ENCODE peak calls at places on chromosomes 7 and 10, in six cellular contexts. G is hepatocyte, J is astrocyte of the cerebellum, O is astrocyte of the spinal cord, K is cardiac fibroblast, X is choroid plexus epithelial cell. N is an unnamed sample.

GRCh38 chr10:117817116-117817515 is 229.6 kb downstream of the RAB11FIP2 start:
- DNase-seq in X (no peak), K (no peak), G (no peak), O (no peak), J (no peak), N (no peak)

GRCh38 chr10:5665380-5666323 is 743 bp downstream of the ASB13 start:
- DNase-seq in O (no peak), X (no peak), J (no peak), K (peak; percentile 11), G (peak; percentile 41), N (peak; percentile 19)

GRCh38 chr7:22393825-22394458 is 37.0 kb upstream of the RAPGEF5 start:
- DNase-seq in G (peak; percentile 28), J (no peak), X (no peak), K (no peak), O (no peak), N (no peak)

GRCh38 chr7:65976659-65977196 is 5.3 kb downstream of the GUSB start:
- DNase-seq in O (no peak), J (no peak), X (no peak), K (no peak), G (no peak), N (no peak)

GRCh38 chr7:149261321-149261828 is 621 bp upstream of the ZNF783 start:
- DNase-seq in J (peak; percentile 26), G (peak; percentile 32), O (peak; percentile 62), K (peak; percentile 27), X (peak; percentile 48), N (peak; percentile 44)

GRCh38 chr10:32650246-32650655 is 204.3 kb downstream of the CCDC7 start:
- DNase-seq in X (peak; percentile 1), G (no peak), J (no peak), O (no peak), K (no peak), N (no peak)

GRCh38 chr7:70416611-70417010 is 715.3 kb upstream of the GALNT17 start:
- DNase-seq in K (no peak), J (no peak), O (no peak), G (no peak), X (no peak), N (no peak)

GRCh38 chr10:69172241-69172998 is 7.6 kb upstream of the SUPV3L1 start:
- DNase-seq in X (no peak), J (no peak), G (no peak), O (no peak), K (no peak), N (no peak)

GRCh38 chr7:16967174-16967868 is 85.5 kb upstream of the AGR3 start:
- DNase-seq in X (no peak), J (peak; percentile 55), G (no peak), K (peak; percentile 88), O (peak; percentile 59), N (no peak)

GRCh38 chr10:96292971-96293909 is 11.0 kb upstream of the DNTT start:
- DNase-seq in G (peak; percentile 70), K (peak; percentile 58), X (peak; percentile 72), J (peak; percentile 15), O (peak; percentile 38), N (peak; percentile 47)
- TF ChIP-seq CTCF in G (peak; percentile 84), K (peak; percentile 49), X (peak; percentile 55), J (peak; percentile 43), O (peak; percentile 44), N (peak; percentile 45)

GRCh38 chr7:141973673-141974072 is at the start of gene TAS2R38:
- DNase-seq in G (no peak), O (no peak), K (no peak), X (no peak), J (no peak), N (no peak)

GRCh38 chr7:141975806-141976523 is 2.4 kb upstream of the TAS2R38 start:
- DNase-seq in O (peak; percentile 60), G (peak; percentile 88), X (peak; percentile 68), J (peak; percentile 29), K (peak; percentile 36), N (peak; percentile 3)

GRCh38 chr7:141978351-141978750 is 4.8 kb upstream of the TAS2R38 start:
- DNase-seq in K (no peak), O (no peak), G (no peak), X (no peak), J (no peak), N (no peak)

GRCh38 chr7:141976524-141977245 is 3.1 kb upstream of the TAS2R38 start:
- DNase-seq in K (no peak), O (no peak), J (no peak), G (no peak), X (no peak), N (no peak)

GRCh38 chr7:141974831-141975230 is 1.3 kb upstream of the TAS2R38 start:
- DNase-seq in G (peak; percentile 44), K (no peak), O (no peak), J (no peak), X (peak; percentile 21), N (no peak)
- TF ChIP-seq CTCF in G (peak; percentile 54), K (peak; percentile 18), O (peak; percentile 30), J (peak; percentile 41), X (peak; percentile 43), N (no peak)

DNA sequence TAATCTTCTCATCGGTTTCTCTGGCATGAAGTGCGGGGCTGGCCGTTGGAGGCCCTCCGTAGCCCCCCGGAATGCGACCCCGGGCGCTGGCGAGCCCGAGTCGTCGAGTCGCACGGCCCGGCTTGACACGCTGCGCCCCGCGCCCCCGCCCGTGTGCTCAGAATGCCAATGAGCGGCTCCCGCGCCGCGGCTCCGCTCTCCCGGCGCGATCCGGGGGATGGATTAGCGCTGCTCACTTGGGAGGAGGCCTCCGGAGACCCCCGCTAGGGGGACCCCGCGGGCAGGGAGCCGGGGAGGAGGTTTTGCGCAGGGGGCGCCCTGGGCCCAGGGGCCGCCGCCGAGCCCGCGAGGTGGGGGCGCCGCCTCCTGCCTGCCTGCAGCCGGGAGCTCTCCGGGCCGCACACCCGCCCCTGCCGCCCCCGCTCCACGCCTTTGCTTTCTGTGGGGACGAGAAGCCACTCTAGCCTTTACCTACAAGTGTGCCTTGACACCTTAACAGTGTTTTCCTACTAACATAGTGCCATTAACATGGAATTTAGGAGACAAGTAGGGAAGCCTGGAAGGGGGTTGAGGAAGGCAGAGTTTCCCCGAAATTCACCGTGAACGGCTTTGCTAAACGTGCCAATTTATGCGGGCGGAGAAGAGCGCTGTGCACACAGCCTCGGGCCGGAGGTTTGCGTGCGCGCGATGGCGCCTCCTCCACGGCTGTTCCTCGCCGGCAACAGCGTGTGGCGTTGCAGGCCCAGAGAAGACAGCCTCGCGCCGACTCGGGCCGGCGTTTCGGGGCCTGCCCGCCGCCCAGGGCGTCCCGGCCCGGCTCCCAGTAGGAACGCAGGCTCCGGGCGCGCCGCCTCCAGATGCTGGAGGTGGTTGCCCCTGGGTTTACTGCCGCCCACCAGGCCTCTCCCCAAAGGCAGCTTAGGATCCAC is 7.1 kb downstream of the SHH start:
- DNase-seq in J (peak; percentile 33), X (peak; percentile 80), K (peak; percentile 76), G (peak; percentile 81), O (peak; percentile 74), N (peak; percentile 66)
- TF ChIP-seq CTCF in J (peak; percentile 51), X (peak; percentile 58), K (peak; percentile 37), G (peak; percentile 56), O (peak; percentile 65), N (peak; percentile 47)

GRCh38 chr10:70743430-70743788 is 41.8 kb downstream of the TBATA start:
- DNase-seq in J (no peak), X (no peak), K (no peak), O (no peak), G (no peak), N (no peak)
- TF ChIP-seq CTCF in J (no peak), X (no peak), K (no peak), O (no peak), G (no peak), N (no peak)

GRCh38 chr10:24958701-24959392 is 6.4 kb upstream of the PRTFDC1 start:
- DNase-seq in X (peak; percentile 61), J (no peak), K (peak; percentile 86), O (peak; percentile 81), G (no peak), N (peak; percentile 96)
- TF ChIP-seq CTCF in X (peak; percentile 20), J (no peak), K (no peak), O (no peak), G (no peak), N (no peak)

DNA sequence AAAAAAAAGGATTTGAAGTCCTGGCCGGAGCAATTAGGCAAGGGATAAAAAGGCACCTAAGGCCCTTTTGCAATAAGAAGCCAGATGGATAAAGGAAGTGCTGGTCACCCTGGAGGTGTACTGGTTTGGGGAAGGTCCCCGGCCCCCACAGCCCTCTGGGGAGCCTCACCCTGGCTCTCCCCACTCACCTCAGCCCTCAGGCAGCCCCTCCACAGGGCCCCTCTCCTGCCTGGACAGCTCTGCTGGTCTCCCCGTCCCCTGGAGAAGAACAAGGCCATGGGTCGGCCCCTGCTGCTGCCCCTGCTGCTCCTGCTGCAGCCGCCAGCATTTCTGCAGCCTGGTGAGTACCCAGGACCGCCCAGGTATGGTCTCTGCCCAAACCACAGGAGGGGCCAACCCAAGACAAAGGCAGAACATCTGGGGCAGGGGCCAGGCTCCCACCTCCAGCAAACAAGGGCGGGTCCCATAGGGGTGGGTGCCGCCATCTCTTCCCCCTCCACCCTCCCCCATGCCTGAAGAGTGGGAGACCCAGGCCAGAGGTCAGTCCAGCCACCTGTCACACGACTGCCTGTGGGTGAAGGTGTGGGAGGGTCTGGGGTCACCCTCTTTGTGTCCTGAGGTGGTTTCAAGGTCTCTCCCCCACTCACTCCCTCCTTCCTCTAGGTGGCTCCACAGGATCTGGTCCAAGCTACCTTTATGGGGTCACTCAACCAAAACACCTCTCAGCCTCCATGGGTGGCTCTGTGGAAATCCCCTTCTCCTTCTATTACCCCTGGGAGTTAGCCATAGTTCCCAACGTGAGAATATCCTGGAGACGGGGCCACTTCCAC is at the start of gene PILRB:
- DNase-seq in G (no peak), O (no peak), K (no peak), X (no peak), J (no peak), N (no peak)
- TF ChIP-seq CTCF in G (no peak), O (peak; percentile 28), K (peak; percentile 12), X (peak; percentile 22), J (no peak), N (no peak)